ENCODE peak calls at places on chromosomes 7 and 10, in four cellular contexts. M is HCT116, E is K562, G is HepG2. K is an unnamed sample.
A peak's percentile ranks its signal among the peaks of the same experiment; 100 is the strongest.

GRCh38 chr10:58014436-58014835 is 253.3 kb downstream of the IPMK start:
- DNase-seq in M (no peak), E (no peak), G (no peak), K (no peak)

GRCh38 chr10:77104459-77104980 is 533.1 kb downstream of the KCNMA1 start:
- DNase-seq in M (no peak), E (no peak), G (no peak), K (no peak)

GRCh38 chr10:125152646-125153368 is 7.6 kb downstream of the CTBP2 start:
- DNase-seq in M (no peak), E (no peak), G (no peak), K (no peak)

GRCh38 chr10:13915710-13916109 is 328.9 kb downstream of the PRPF18 start:
- DNase-seq in M (no peak), E (no peak), G (peak; percentile 34), K (no peak)

GRCh38 chr7:137760111-137760510 is 86.7 kb downstream of the DGKI start:
- DNase-seq in M (no peak), E (no peak), G (no peak), K (peak; percentile 72)

GRCh38 chr7:152869677-152870051 is 110.1 kb downstream of the ACTR3B start:
- DNase-seq in M (no peak), E (no peak), G (no peak), K (no peak)

GRCh38 chr7:927031-927671 is 27.3 kb downstream of the ADAP1 start:
- DNase-seq in M (no peak), E (no peak), G (peak; percentile 31), K (no peak)

GRCh38 chr7:88212918-88213317 is 6.9 kb downstream of the SRI start:
- DNase-seq in M (no peak), E (no peak), G (no peak), K (no peak)

GRCh38 chr10:55367555-55367954 is 566.5 kb upstream of the PCDH15 start:
- DNase-seq in M (no peak), E (no peak), G (no peak), K (no peak)

GRCh38 chr10:52652431-52653220 is 120.0 kb downstream of the MBL2 start:
- DNase-seq in M (no peak), E (no peak), G (no peak), K (no peak)

GRCh38 chr7:50513166-50513871 is 51.9 kb downstream of the DDC start:
- DNase-seq in M (no peak), E (no peak), G (no peak), K (no peak)

GRCh38 chr10:95792211-95792780 is 36.3 kb downstream of the ENTPD1 start:
- DNase-seq in M (no peak), E (no peak), G (no peak), K (no peak)

GRCh38 chr7:150390206-150390605 is 11.1 kb downstream of the ZNF775 start:
- DNase-seq in M (no peak), E (no peak), G (no peak), K (no peak)

GRCh38 chr7:55472928-55473725 is 99.2 kb downstream of the VOPP1 start:
- DNase-seq in M (no peak), E (no peak), G (no peak), K (peak; percentile 12)
- H3K9ac ChIP-seq in M (no peak overlapping the region), E (no peak overlapping the region), G (no peak overlapping the region), K (no peak overlapping the region)

DNA sequence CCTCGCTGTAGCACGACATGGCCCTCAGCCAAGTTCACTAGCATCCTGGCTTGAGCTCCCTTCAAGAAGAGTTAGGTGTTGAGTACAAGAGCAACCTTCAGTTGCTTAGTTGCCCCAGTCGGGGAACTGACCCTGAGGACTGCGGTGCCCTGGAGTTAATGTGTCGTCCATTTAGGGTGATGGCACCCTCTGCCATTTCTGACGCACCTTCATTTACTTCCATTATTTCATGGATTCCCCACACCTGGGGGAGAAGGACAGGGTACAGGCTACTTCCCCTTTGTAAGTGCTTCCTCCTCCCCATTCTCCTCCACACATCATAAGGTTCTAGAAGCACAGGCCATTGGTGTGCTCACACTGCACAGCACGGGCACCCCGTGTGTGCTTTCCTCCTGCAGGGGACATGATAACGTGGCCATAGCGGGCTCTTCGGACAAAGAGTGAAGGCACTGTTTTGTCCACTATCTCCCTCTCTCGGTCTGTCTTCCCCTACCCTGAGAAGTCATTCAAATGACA is 1.8 kb downstream of the ALOX5 start:
- DNase-seq in M (no peak), E (no peak), G (no peak), K (no peak)
- TF ChIP-seq ELF1 in M (no peak), E (no peak), G (no peak), K (no peak)

GRCh38 chr7:106073701-106074100 is 38.4 kb downstream of the SYPL1 start:
- DNase-seq in M (no peak), E (no peak), G (no peak), K (no peak)

GRCh38 chr7:106075937-106076336 is 36.2 kb downstream of the SYPL1 start:
- DNase-seq in M (no peak), E (no peak), G (no peak), K (no peak)

GRCh38 chr7:106071999-106072714 is 40.0 kb downstream of the SYPL1 start:
- DNase-seq in M (no peak), E (peak; percentile 83), G (peak; percentile 87), K (peak; percentile 71)

GRCh38 chr7:106072715-106073091 is 39.4 kb downstream of the SYPL1 start:
- DNase-seq in M (no peak), E (no peak), G (no peak), K (no peak)

GRCh38 chr7:106074257-106074656 is 37.9 kb downstream of the SYPL1 start:
- DNase-seq in M (no peak), E (no peak), G (no peak), K (no peak)
- H3K9ac ChIP-seq in M (no peak overlapping the region), E (no peak overlapping the region), G (no peak overlapping the region), K (no peak overlapping the region)

GRCh38 chr10:79507436-79508167 is 4.7 kb upstream of the EIF5AL1 start:
- DNase-seq in M (no peak), E (no peak), G (no peak), K (no peak)

GRCh38 chr10:79496896-79497295 is 15.4 kb upstream of the EIF5AL1 start:
- DNase-seq in M (no peak), E (peak; percentile 13), G (no peak), K (no peak)

GRCh38 chr10:79498431-79498830 is 13.9 kb upstream of the EIF5AL1 start:
- DNase-seq in M (no peak), E (peak; percentile 12), G (no peak), K (no peak)

GRCh38 chr10:79505771-79506351 is 6.5 kb upstream of the EIF5AL1 start:
- DNase-seq in M (no peak), E (no peak), G (no peak), K (no peak)

GRCh38 chr10:79502561-79503309 is 9.6 kb upstream of the EIF5AL1 start:
- DNase-seq in M (no peak), E (peak; percentile 55), G (peak; percentile 26), K (peak; percentile 52)
- TF ChIP-seq ELF1 in M (no peak), E (no peak), G (no peak), K (no peak)

GRCh38 chr10:79269443-79269842 is 77.8 kb upstream of the PPIF start:
- DNase-seq in M (no peak), E (no peak), G (no peak), K (peak; percentile 75)
- H3K9ac ChIP-seq in M (no peak overlapping the region), E (no peak overlapping the region), G (no peak overlapping the region), K (no peak overlapping the region)

GRCh38 chr10:3068201-3068967 is 1.0 kb downstream of the PFKP start:
- DNase-seq in M (no peak), E (peak; percentile 59), G (no peak), K (peak; percentile 79)
- TF ChIP-seq ELF1 in M (no peak), E (peak; percentile 25), G (no peak), K (no peak)

GRCh38 chr10:43452356-43452914 is 15.5 kb downstream of the ZNF487 start:
- DNase-seq in M (no peak), E (no peak), G (no peak), K (no peak)
- H3K9ac ChIP-seq in M (no peak overlapping the region), E (no peak overlapping the region), G (no peak overlapping the region), K (no peak overlapping the region)

DNA sequence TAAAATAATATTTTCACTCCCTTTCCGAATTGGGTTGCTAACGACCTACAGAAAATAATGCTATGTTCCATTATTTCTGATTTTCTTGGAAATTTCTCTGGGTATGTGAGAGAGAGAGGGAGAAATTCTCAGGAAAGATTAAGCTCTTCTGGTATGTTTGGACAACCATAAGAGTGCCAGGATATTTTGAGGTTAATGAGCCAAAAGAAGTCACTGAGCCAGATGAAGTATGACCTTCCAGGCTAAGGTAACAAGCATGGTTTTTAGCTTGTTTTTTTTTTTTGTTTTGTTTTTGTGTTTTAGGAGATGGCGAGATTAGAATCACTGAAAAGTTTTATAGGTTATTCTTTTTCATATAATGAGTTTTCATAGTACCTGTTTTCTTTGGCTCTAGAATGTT is 171.0 kb upstream of the FOXP2 start:
- DNase-seq in M (no peak), E (no peak), G (no peak), K (no peak)
- TF ChIP-seq ELF1 in M (no peak), E (no peak), G (no peak), K (no peak)